ENCODE peak calls at places on chromosomes 11 and 22, in eight cellular contexts. Y, B, F, S, U, D, N and G are unnamed samples.

GRCh38 chr11:128694618-128695481 is 978 bp downstream of the FLI1 start:
- DNase-seq in Y (peak; percentile 13), B (peak; percentile 41), F (no peak), S (no peak), U (no peak), D (no peak), N (no peak), G (no peak)

GRCh38 chr11:43516316-43516820 is 157.6 kb downstream of the TTC17 start:
- DNase-seq in Y (peak; percentile 3), B (no peak), F (no peak), S (no peak), U (no peak), D (no peak), N (no peak), G (no peak)

GRCh38 chr11:35352107-35352888 is 67.1 kb downstream of the SLC1A2 start:
- DNase-seq in Y (peak; percentile 40), B (peak; percentile 84), F (no peak), S (no peak), U (no peak), D (no peak), N (peak; percentile 22), G (peak; percentile 73)

GRCh38 chr11:129131361-129131760 is 60.8 kb downstream of the ARHGAP32 start:
- DNase-seq in Y (no peak), B (peak; percentile 74), F (no peak), S (no peak), U (no peak), D (no peak), N (no peak), G (peak; percentile 74)

GRCh38 chr11:7688238-7688826 is 15.0 kb upstream of the CYB5R2 start:
- DNase-seq in Y (peak; percentile 55), B (peak; percentile 13), F (no peak), S (no peak), U (peak; percentile 50), D (no peak), N (no peak), G (peak; percentile 20)

GRCh38 chr11:95835768-95836488 is 45.6 kb downstream of the CEP57 start:
- DNase-seq in Y (peak; percentile 77), B (peak; percentile 93), F (peak; percentile 70), S (peak; percentile 63), U (peak; percentile 48), D (peak; percentile 78), N (peak; percentile 69), G (peak; percentile 81)

GRCh38 chr11:83249972-83250593 is 36.1 kb downstream of the CCDC90B start:
- DNase-seq in Y (peak; percentile 46), B (peak; percentile 46), F (no peak), S (no peak), U (peak; percentile 36), D (no peak), N (peak; percentile 24), G (peak; percentile 20)

GRCh38 chr11:64754124-64754918 is 5.5 kb downstream of the PYGM start:
- DNase-seq in Y (no peak), B (no peak), F (no peak), S (peak; percentile 14), U (no peak), D (no peak), N (no peak), G (no peak)

GRCh38 chr11:95886462-95886861 is 37.4 kb downstream of the MTMR2 start:
- DNase-seq in Y (no peak), B (no peak), F (no peak), S (no peak), U (no peak), D (no peak), N (no peak), G (no peak)

GRCh38 chr11:122659676-122660571 is 4.4 kb downstream of the UBASH3B start:
- DNase-seq in Y (peak; percentile 80), B (no peak), F (no peak), S (no peak), U (no peak), D (no peak), N (no peak), G (no peak)

GRCh38 chr11:19774817-19775600 is 62.4 kb downstream of the NAV2 start:
- DNase-seq in Y (no peak), B (no peak), F (no peak), S (no peak), U (no peak), D (no peak), N (no peak), G (no peak)

GRCh38 chr22:48755332-48755949 is 1072.2 kb downstream of the BRD1 start:
- DNase-seq in Y (no peak), B (no peak), F (peak; percentile 17), S (peak; percentile 10), U (no peak), D (peak; percentile 8), N (no peak), G (no peak)

GRCh38 chr11:113690619-113691569 is 15.2 kb downstream of the TMPRSS5 start:
- DNase-seq in Y (no peak), B (peak; percentile 88), F (no peak), S (no peak), U (peak; percentile 70), D (peak; percentile 63), N (peak; percentile 12), G (peak; percentile 76)

GRCh38 chr11:35487532-35488078 is 37.8 kb downstream of the PAMR1 start:
- DNase-seq in Y (peak; percentile 62), B (peak; percentile 69), F (no peak), S (no peak), U (no peak), D (peak; percentile 52), N (peak; percentile 39), G (no peak)

GRCh38 chr11:27563201-27563600 is 56.6 kb upstream of the LIN7C start:
- DNase-seq in Y (no peak), B (peak; percentile 82), F (no peak), S (no peak), U (no peak), D (no peak), N (no peak), G (no peak)

GRCh38 chr11:47924184-47924671 is 56.1 kb upstream of the PTPRJ start:
- DNase-seq in Y (no peak), B (peak; percentile 84), F (peak; percentile 52), S (no peak), U (peak; percentile 61), D (peak; percentile 78), N (peak; percentile 97), G (peak; percentile 59)

GRCh38 chr22:46054878-46055158 is 77.9 kb upstream of the WNT7B start:
- DNase-seq in Y (no peak), B (peak; percentile 33), F (no peak), S (peak; percentile 18), U (no peak), D (no peak), N (no peak), G (no peak)

GRCh38 chr11:128305588-128305987 is 281.8 kb downstream of the ETS1 start:
- DNase-seq in Y (no peak), B (no peak), F (no peak), S (no peak), U (no peak), D (no peak), N (no peak), G (no peak)

GRCh38 chr11:65078151-65078550 is 5.7 kb downstream of the CDCA5 start:
- DNase-seq in Y (peak; percentile 59), B (peak; percentile 9), F (peak; percentile 52), S (no peak), U (peak; percentile 77), D (peak; percentile 67), N (peak; percentile 71), G (peak; percentile 14)

DNA sequence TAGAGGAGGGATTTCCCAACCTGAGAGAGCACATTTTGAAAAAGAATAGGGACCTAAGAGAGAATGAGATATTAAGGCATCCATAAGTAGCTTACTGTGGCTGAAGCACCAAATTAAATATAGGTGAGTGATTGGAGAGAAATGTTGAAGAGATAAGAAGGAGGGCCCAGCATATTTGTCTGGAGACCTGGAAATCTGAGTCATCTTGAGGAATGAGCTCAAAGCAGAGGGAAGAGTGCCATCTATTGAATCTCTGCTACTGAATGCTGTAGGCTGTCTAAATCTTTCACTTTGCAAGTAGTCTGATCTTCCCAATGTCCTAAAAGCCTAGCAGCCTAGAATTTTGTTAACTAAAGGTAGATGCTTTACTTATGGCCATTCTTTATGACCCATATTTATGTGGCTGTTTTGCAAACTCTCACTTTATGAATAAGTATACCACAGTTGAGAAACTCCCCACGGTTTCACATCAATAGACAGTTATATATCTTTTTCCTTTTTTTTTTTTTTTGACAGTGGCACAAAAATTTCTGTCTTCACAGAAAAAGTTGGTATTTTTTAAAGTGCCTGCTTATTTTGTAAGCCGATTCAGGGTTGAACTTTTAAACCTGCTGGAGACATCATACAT is 2093.5 kb downstream of the LRRC4C start:
- DNase-seq in Y (peak; percentile 19), B (peak; percentile 70), F (no peak), S (no peak), U (no peak), D (no peak), N (no peak), G (peak; percentile 45)
- TF ChIP-seq CTCF in Y (no peak), B (no peak), F (no peak), S (no peak), U (peak; percentile 26), D (no peak), N (peak; percentile 31), G (no peak)

GRCh38 chr11:41040474-41040873 is 419.0 kb downstream of the LRRC4C start:
- DNase-seq in Y (no peak), B (no peak), F (no peak), S (no peak), U (no peak), D (no peak), N (no peak), G (no peak)
- H3K9me3 ChIP-seq in Y (no peaks in the 10 kb centered on the region), B (no peaks in the 10 kb centered on the region), F (no peaks in the 10 kb centered on the region), S (no peaks in the 10 kb centered on the region), U (no peaks in the 10 kb centered on the region), D (no peaks in the 10 kb centered on the region), N (no peaks in the 10 kb centered on the region), G (no peaks in the 10 kb centered on the region)

DNA sequence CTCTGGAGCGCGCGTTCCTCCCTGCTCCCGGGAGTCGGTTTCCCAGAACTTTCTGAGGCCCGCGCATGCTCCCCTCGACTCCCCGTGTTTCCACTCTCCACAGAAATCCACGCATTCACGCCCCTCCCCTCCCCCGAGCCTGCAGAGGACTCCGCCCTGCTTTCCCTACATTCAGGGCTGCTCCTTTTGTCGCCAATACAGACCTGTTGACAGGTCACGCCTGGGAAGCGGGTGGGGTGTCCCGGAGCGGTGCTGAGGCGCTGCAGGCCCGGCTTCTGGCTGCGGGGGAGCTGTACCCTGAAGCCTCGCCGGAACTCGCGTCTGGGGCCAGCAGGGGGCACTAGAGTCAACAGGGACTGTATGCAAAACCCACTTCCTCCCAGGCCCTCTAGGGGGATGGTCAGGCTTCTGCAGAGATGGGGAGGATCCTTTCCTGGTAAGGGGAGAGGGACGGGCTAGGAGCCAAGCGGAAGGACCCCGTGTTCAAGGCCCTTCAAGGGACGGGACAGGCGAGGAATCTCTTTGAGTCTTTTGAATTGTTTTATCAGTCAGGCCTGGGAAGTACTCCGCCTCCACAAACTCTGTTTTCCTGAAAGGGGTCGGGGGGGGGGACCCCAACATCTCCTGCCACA is at the start of gene PRAME:
- DNase-seq in Y (no peak), B (peak; percentile 3), F (no peak), S (no peak), U (peak; percentile 71), D (peak; percentile 82), N (peak; percentile 34), G (no peak)
- TF ChIP-seq CTCF in Y (peak; percentile 65), B (peak; percentile 57), F (peak; percentile 52), S (no peak), U (peak; percentile 76), D (peak; percentile 54), N (peak; percentile 36), G (peak; percentile 9)

DNA sequence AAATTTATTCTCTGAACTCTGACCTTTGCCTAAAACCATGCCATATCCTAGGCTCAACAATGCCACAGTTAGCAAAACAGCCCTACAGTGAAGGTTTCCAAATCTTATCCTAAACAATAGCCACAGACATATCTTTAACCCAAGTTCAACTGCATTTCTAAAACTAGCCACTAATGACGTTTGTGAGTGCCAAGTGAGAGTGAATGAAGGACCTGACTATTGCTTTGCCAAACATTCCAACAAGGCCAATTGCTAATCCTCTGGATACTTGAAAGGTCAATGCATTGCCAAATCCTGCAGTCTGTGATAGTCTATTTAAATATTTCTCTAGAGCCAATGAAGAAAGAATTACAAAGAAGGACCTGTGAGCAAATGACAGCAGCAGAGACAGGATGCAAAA is 2.5 kb upstream of the OR4C45 start:
- DNase-seq in Y (no peak), B (no peak), F (no peak), S (no peak), U (no peak), D (no peak), N (no peak), G (no peak)
- H3K9me3 ChIP-seq in Y (no peaks in the 10 kb centered on the region), B (no peaks in the 10 kb centered on the region), F (peaks cover 29% of the 10 kb centered on the region), S (no peaks in the 10 kb centered on the region), U (no peaks in the 10 kb centered on the region), D (no peaks in the 10 kb centered on the region), N (no peaks in the 10 kb centered on the region), G (peaks cover 28% of the 10 kb centered on the region)